ENCODE peak calls at places on chromosomes 5 and 9, in eight cellular contexts. H, Z, Y, O, W, D, B and Q are unnamed samples.

GRCh38 chr9:3012843-3013242 is 168.9 kb upstream of the PUM3 start:
- DNase-seq in H (no peak), Z (no peak), Y (no peak), O (no peak), W (no peak), D (no peak), B (no peak), Q (peak; percentile 20)

GRCh38 chr9:70285246-70285645 is 26.5 kb downstream of the SMC5 start:
- DNase-seq in H (no peak), Z (no peak), Y (no peak), O (no peak), W (peak; percentile 9), D (no peak), B (no peak), Q (peak; percentile 99)

GRCh38 chr9:132600326-132600984 is 18.0 kb downstream of the BARHL1 start:
- DNase-seq in H (no peak), Z (no peak), Y (no peak), O (no peak), W (no peak), D (no peak), B (no peak), Q (no peak)

GRCh38 chr5:138641547-138642298 is 66.5 kb upstream of the HSPA9 start:
- DNase-seq in H (peak; percentile 73), Z (peak; percentile 77), Y (peak; percentile 66), O (peak; percentile 77), W (peak; percentile 89), D (peak; percentile 92), B (peak; percentile 34), Q (peak; percentile 69)

GRCh38 chr5:141835928-141836667 is 42.1 kb downstream of the PCDH1 start:
- DNase-seq in H (peak; percentile 85), Z (peak; percentile 45), Y (no peak), O (no peak), W (peak; percentile 59), D (no peak), B (no peak), Q (peak; percentile 12)

GRCh38 chr5:100900796-100901731 is 2.0 kb downstream of the ST8SIA4 start:
- DNase-seq in H (peak; percentile 84), Z (peak; percentile 41), Y (peak; percentile 69), O (no peak), W (peak; percentile 76), D (peak; percentile 85), B (peak; percentile 84), Q (peak; percentile 58)

GRCh38 chr9:38251461-38251860 is 141.0 kb upstream of the ALDH1B1 start:
- DNase-seq in H (no peak), Z (no peak), Y (no peak), O (no peak), W (no peak), D (no peak), B (no peak), Q (no peak)

GRCh38 chr5:55864606-55865541 is 13.7 kb downstream of the IL31RA start:
- DNase-seq in H (no peak), Z (no peak), Y (no peak), O (no peak), W (no peak), D (no peak), B (no peak), Q (peak; percentile 28)

GRCh38 chr5:8585230-8586018 is 716.5 kb downstream of the MTRR start:
- DNase-seq in H (no peak), Z (no peak), Y (no peak), O (no peak), W (no peak), D (no peak), B (no peak), Q (no peak)

GRCh38 chr9:17757816-17758215 is 178.9 kb downstream of the SH3GL2 start:
- DNase-seq in H (no peak), Z (no peak), Y (peak; percentile 13), O (no peak), W (no peak), D (no peak), B (no peak), Q (no peak)

GRCh38 chr9:93265301-93265971 is 81.5 kb downstream of the WNK2 start:
- DNase-seq in H (no peak), Z (peak; percentile 3), Y (no peak), O (no peak), W (no peak), D (no peak), B (no peak), Q (no peak)

GRCh38 chr5:38165435-38165834 is 92.9 kb upstream of the EGFLAM start:
- DNase-seq in H (no peak), Z (no peak), Y (no peak), O (no peak), W (no peak), D (no peak), B (no peak), Q (no peak)

GRCh38 chr5:36214434-36214833 is 27.3 kb downstream of the NADK2 start:
- DNase-seq in H (no peak), Z (no peak), Y (no peak), O (no peak), W (no peak), D (no peak), B (no peak), Q (no peak)

GRCh38 chr5:35063386-35063785 is 15.6 kb upstream of the AGXT2 start:
- DNase-seq in H (no peak), Z (peak; percentile 18), Y (no peak), O (no peak), W (no peak), D (no peak), B (no peak), Q (peak; percentile 68)

GRCh38 chr9:27365977-27366376 is 69.0 kb upstream of the EQTN start:
- DNase-seq in H (no peak), Z (peak; percentile 7), Y (peak; percentile 32), O (no peak), W (no peak), D (peak; percentile 63), B (no peak), Q (no peak)

GRCh38 chr9:105062222-105062850 is 134.4 kb upstream of the ABCA1 start:
- DNase-seq in H (no peak), Z (no peak), Y (peak; percentile 85), O (no peak), W (no peak), D (no peak), B (no peak), Q (no peak)

GRCh38 chr9:33778700-33779351 is 16.5 kb upstream of the PRSS3 start:
- DNase-seq in H (no peak), Z (peak; percentile 69), Y (peak; percentile 37), O (peak; percentile 84), W (peak; percentile 53), D (peak; percentile 49), B (peak; percentile 5), Q (peak; percentile 67)

GRCh38 chr5:178940569-178941360 is at the start of gene ZNF454:
- DNase-seq in H (peak; percentile 96), Z (peak; percentile 64), Y (no peak), O (no peak), W (peak; percentile 89), D (no peak), B (no peak), Q (peak; percentile 91)

GRCh38 chr9:90895786-90896185 is 94.2 kb downstream of the SYK start:
- DNase-seq in H (no peak), Z (no peak), Y (no peak), O (no peak), W (no peak), D (no peak), B (no peak), Q (no peak)

GRCh38 chr5:152527358-152528048 is 122.4 kb upstream of the NMUR2 start:
- DNase-seq in H (no peak), Z (peak; percentile 7), Y (no peak), O (no peak), W (no peak), D (no peak), B (no peak), Q (no peak)

GRCh38 chr5:139968547-139969261 is 74.4 kb downstream of the NRG2 start:
- DNase-seq in H (peak; percentile 88), Z (peak; percentile 91), Y (peak; percentile 80), O (peak; percentile 90), W (peak; percentile 93), D (peak; percentile 95), B (peak; percentile 78), Q (peak; percentile 64)

GRCh38 chr5:114360816-114361723 is 800 bp upstream of the KCNN2 start:
- DNase-seq in H (peak; percentile 35), Z (peak; percentile 3), Y (no peak), O (no peak), W (peak; percentile 24), D (peak; percentile 2), B (no peak), Q (peak; percentile 8)

GRCh38 chr9:84845956-84846355 is 176.4 kb downstream of the NTRK2 start:
- DNase-seq in H (no peak), Z (no peak), Y (no peak), O (no peak), W (no peak), D (no peak), B (no peak), Q (no peak)

GRCh38 chr9:2870340-2870739 is 26.4 kb upstream of the PUM3 start:
- DNase-seq in H (no peak), Z (no peak), Y (no peak), O (no peak), W (no peak), D (no peak), B (no peak), Q (no peak)

GRCh38 chr9:93174976-93175375 is 9.0 kb upstream of the WNK2 start:
- DNase-seq in H (no peak), Z (no peak), Y (no peak), O (no peak), W (no peak), D (no peak), B (no peak), Q (no peak)

GRCh38 chr9:130885422-130886375 is 10.9 kb downstream of the QRFP start:
- DNase-seq in H (peak; percentile 24), Z (no peak), Y (no peak), O (no peak), W (no peak), D (no peak), B (no peak), Q (no peak)

GRCh38 chr9:37515620-37516258 is 30.0 kb downstream of the POLR1E start:
- DNase-seq in H (no peak), Z (no peak), Y (no peak), O (no peak), W (no peak), D (no peak), B (no peak), Q (no peak)

GRCh38 chr9:14352549-14352948 is 38.6 kb upstream of the NFIB start:
- DNase-seq in H (no peak), Z (no peak), Y (no peak), O (no peak), W (peak; percentile 45), D (no peak), B (no peak), Q (no peak)

GRCh38 chr5:115098041-115098702 is 71.5 kb downstream of the TRIM36 start:
- DNase-seq in H (no peak), Z (peak; percentile 73), Y (peak; percentile 65), O (peak; percentile 66), W (peak; percentile 46), D (peak; percentile 8), B (no peak), Q (peak; percentile 63)

GRCh38 chr5:12647613-12648012 is 743.4 kb upstream of the CTNND2 start:
- DNase-seq in H (no peak), Z (no peak), Y (no peak), O (no peak), W (no peak), D (no peak), B (no peak), Q (no peak)

GRCh38 chr5:11595045-11595444 is 309.2 kb downstream of the CTNND2 start:
- DNase-seq in H (no peak), Z (no peak), Y (no peak), O (no peak), W (no peak), D (no peak), B (no peak), Q (no peak)

GRCh38 chr9:134993416-134993815 is 75.7 kb upstream of the FCN1 start:
- DNase-seq in H (no peak), Z (no peak), Y (no peak), O (no peak), W (no peak), D (no peak), B (no peak), Q (no peak)

GRCh38 chr9:21326526-21327139 is 8.6 kb downstream of the KLHL9 start:
- DNase-seq in H (no peak), Z (peak; percentile 38), Y (peak; percentile 48), O (peak; percentile 72), W (no peak), D (no peak), B (no peak), Q (peak; percentile 57)

GRCh38 chr5:169788168-169788567 is 151.1 kb downstream of the DOCK2 start:
- DNase-seq in H (no peak), Z (peak; percentile 45), Y (peak; percentile 88), O (no peak), W (no peak), D (no peak), B (no peak), Q (no peak)